ENCODE peak calls at places on chromosomes 11 and 22, in four cellular contexts. H is cardiac muscle cell; S is WERI-Rb-1; D is CD4-positive, alpha-beta memory T cell. X is an unnamed sample.

GRCh38 chr22:49140921-49141680 is 686.6 kb downstream of the BRD1 start:
- DNase-seq in H (no peak), S (no peak), D (no peak), X (peak; percentile 29)

GRCh38 chr22:29314537-29315285 is 786 bp downstream of the RASL10A start:
- DNase-seq in H (no peak), S (peak; percentile 54), D (no peak), X (peak; percentile 42)

GRCh38 chr22:41742918-41743317 is 43.6 kb downstream of the MEI1 start:
- DNase-seq in H (peak; percentile 21), S (peak; percentile 67), D (no peak), X (peak; percentile 21)

GRCh38 chr11:45755281-45755859 is 49.6 kb upstream of the SLC35C1 start:
- DNase-seq in H (no peak), S (no peak), D (no peak), X (no peak)

GRCh38 chr11:112656772-112657428 is 304.3 kb upstream of the NCAM1 start:
- DNase-seq in H (no peak), S (no peak), D (no peak), X (no peak)

GRCh38 chr11:10432971-10433370 is 22.1 kb upstream of the AMPD3 start:
- DNase-seq in H (no peak), S (no peak), D (no peak), X (no peak)

GRCh38 chr11:89433278-89433677 is 57.9 kb downstream of the NOX4 start:
- DNase-seq in H (no peak), S (no peak), D (no peak), X (no peak)

GRCh38 chr11:59680287-59681154 is 11.7 kb upstream of the PATL1 start:
- DNase-seq in H (peak; percentile 85), S (peak; percentile 87), D (peak; percentile 52), X (peak; percentile 86)

GRCh38 chr22:34760276-34761008 is 305.5 kb upstream of the ISX start:
- DNase-seq in H (no peak), S (no peak), D (no peak), X (no peak)

GRCh38 chr22:35313311-35314121 is 13.8 kb downstream of the TOM1 start:
- DNase-seq in H (peak; percentile 55), S (peak; percentile 81), D (no peak), X (no peak)

GRCh38 chr11:75059299-75059698 is 37.4 kb downstream of the OR2AT4 start:
- DNase-seq in H (no peak), S (no peak), D (no peak), X (no peak)

GRCh38 chr11:23765862-23766261 is 731.0 kb upstream of the LUZP2 start:
- DNase-seq in H (no peak), S (no peak), D (no peak), X (no peak)

GRCh38 chr11:47234669-47235075 is 13.9 kb downstream of the ACP2 start:
- DNase-seq in H (no peak), S (no peak), D (peak; percentile 77), X (no peak)

GRCh38 chr11:123560001-123560400 is 94.4 kb downstream of the SCN3B start:
- DNase-seq in H (no peak), S (no peak), D (no peak), X (peak; percentile 45)

GRCh38 chr22:44074286-44074984 is 50.3 kb downstream of the PARVB start:
- DNase-seq in H (no peak), S (no peak), D (no peak), X (peak; percentile 30)

DNA sequence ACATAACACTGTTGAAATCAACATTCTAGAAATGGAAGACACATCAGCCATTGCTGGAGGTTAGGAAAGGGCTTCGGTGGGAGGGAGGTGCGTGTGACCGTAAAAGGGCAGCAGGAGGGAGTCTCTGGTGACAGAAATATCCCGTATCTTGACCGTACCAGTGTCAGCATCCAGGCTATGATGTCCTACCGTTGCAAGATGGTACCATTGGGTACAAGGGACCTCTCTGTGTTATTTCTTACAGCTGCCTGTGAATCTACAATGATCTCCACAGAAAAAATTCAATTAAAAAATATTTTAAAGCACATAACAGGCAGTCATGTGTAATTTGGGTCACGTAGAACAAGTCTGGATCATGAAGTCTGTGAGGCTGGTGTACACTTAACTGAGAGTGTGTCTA is 27.4 kb upstream of the SEPTIN5 start:
- DNase-seq in H (no peak), S (no peak), D (no peak), X (no peak)
- H3K4me3 ChIP-seq in H (no peak overlapping the region), S (no peak overlapping the region), D (no peak overlapping the region), X (no peak overlapping the region)

GRCh38 chr22:37284126-37284806 is 2.0 kb downstream of the CYTH4 start:
- DNase-seq in H (no peak), S (no peak), D (no peak), X (no peak)

GRCh38 chr22:37285937-37286336 is 3.6 kb downstream of the CYTH4 start:
- DNase-seq in H (no peak), S (no peak), D (no peak), X (no peak)

GRCh38 chr22:37282385-37282677 is at the start of gene CYTH4:
- DNase-seq in H (no peak), S (no peak), D (peak; percentile 58), X (no peak)

GRCh38 chr22:37283393-37283937 is 1.2 kb downstream of the CYTH4 start:
- DNase-seq in H (peak; percentile 34), S (no peak), D (no peak), X (no peak)

DNA sequence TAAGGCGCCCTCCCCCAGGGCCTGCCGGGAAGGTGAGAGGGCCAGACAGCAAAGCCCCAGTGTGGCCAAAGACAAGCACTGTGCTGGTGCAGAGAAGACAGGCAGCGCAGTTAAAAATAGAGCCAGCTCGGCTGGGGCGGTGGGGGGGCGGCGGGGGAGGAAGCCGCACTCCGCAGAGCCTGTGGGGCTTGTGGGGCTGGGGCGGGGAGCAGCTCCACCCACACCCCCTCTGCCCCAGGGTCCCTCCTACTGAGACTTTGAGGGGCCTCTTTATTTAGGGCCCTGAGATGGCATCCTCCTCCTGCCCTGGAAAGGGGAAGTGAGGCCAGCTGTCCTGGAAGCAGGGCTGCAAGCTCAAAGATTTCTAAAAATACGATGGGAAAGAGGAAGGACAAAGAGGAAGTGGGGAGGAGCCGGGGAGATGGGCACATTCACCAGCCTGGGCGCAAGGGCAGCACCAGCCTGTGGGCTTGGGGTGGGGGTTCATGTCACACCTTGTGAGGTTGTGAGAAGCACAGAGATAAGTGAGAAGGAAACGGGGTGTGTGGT is 2.6 kb downstream of the CYTH4 start:
- DNase-seq in H (peak; percentile 39), S (no peak), D (peak; percentile 33), X (no peak)
- H3K4me3 ChIP-seq in H (no peak overlapping the region), S (no peak overlapping the region), D (peak overlapping the region; percentile 99), X (no peak overlapping the region)

GRCh38 chr11:121141051-121141450 is 40.0 kb downstream of the TECTA start:
- DNase-seq in H (no peak), S (no peak), D (no peak), X (no peak)
- H3K4me3 ChIP-seq in H (no peak overlapping the region), S (no peak overlapping the region), D (no peak overlapping the region), X (no peak overlapping the region)

GRCh38 chr22:17891427-17892167 is 117.3 kb upstream of the BID start:
- DNase-seq in H (peak; percentile 67), S (peak; percentile 61), D (no peak), X (peak; percentile 56)
- H3K4me3 ChIP-seq in H (no peak overlapping the region), S (no peak overlapping the region), D (no peak overlapping the region), X (no peak overlapping the region)

GRCh38 chr22:38638216-38638615 is 18.0 kb downstream of the FAM227A start:
- DNase-seq in H (peak; percentile 22), S (no peak), D (no peak), X (no peak)

GRCh38 chr22:38628444-38628843 is 27.7 kb downstream of the FAM227A start:
- DNase-seq in H (no peak), S (no peak), D (no peak), X (no peak)

GRCh38 chr22:38631724-38632123 is 24.5 kb downstream of the FAM227A start:
- DNase-seq in H (no peak), S (no peak), D (no peak), X (no peak)

GRCh38 chr22:38629108-38629507 is 27.1 kb downstream of the FAM227A start:
- DNase-seq in H (no peak), S (no peak), D (no peak), X (no peak)

DNA sequence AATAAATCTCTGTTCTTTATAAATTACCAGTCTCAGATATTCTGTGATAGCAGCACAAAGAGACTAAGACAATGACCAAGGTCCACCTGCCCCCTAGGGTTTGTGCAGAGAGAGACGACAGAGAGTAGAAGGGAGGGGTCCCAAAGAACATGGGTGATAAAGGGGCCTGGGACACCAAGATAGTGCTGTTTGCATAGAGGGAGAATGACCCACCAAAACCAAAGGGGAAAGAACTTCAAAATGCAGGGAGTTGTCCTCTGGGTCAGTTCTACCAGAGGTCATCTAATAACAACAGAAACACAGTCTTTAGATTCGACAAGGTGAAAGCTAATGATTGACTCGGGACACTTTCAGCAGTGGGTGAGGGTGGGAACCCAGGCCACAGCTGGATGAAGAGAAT is 23.7 kb downstream of the FAM227A start:
- DNase-seq in H (no peak), S (no peak), D (no peak), X (no peak)
- H3K4me3 ChIP-seq in H (no peak overlapping the region), S (no peak overlapping the region), D (no peak overlapping the region), X (no peak overlapping the region)

GRCh38 chr22:31753005-31753633 is 700 bp upstream of the DEPDC5 start:
- DNase-seq in H (peak; percentile 93), S (peak; percentile 83), D (no peak), X (peak; percentile 93)

GRCh38 chr22:31748490-31748889 is 1.4 kb downstream of the PRR14L start:
- DNase-seq in H (no peak), S (no peak), D (no peak), X (peak; percentile 32)

GRCh38 chr22:31749636-31750364 is at the start of gene PRR14L:
- DNase-seq in H (peak; percentile 98), S (peak; percentile 98), D (peak; percentile 96), X (peak; percentile 98)

GRCh38 chr22:31752096-31752847 is 1.5 kb upstream of the DEPDC5 start:
- DNase-seq in H (no peak), S (peak; percentile 12), D (no peak), X (no peak)

GRCh38 chr22:31750365-31751284 is 693 bp upstream of the PRR14L start:
- DNase-seq in H (no peak), S (no peak), D (no peak), X (no peak)
- H3K4me3 ChIP-seq in H (no peak overlapping the region), S (peak overlapping the region; percentile 1), D (peak overlapping the region; percentile 87), X (peak overlapping the region; percentile 92)

GRCh38 chr11:27473017-27473406 is 422 bp upstream of the LGR4 start:
- DNase-seq in H (peak; percentile 40), S (no peak), D (no peak), X (no peak)
- H3K4me3 ChIP-seq in H (peak overlapping the region; percentile 85), S (no peak overlapping the region), D (peak overlapping the region; percentile 65), X (peak overlapping the region; percentile 85)

X was measured in neural progenitor cell.